ENCODE peak calls at places on chromosomes 4 and X, in five cellular contexts. V is putamen, F is HT1080, T is Right ventricle myocardium inferior, A is KBM-7. M is an unnamed sample.

GRCh38 chr4:41360214-41360910 is 103.6 kb downstream of the UCHL1 start:
- DNase-seq in V (peak), F (peak), T (peak), A (peak), M (peak)

GRCh38 chr4:127601029-127601428 is 31.7 kb upstream of the INTU start:
- DNase-seq in V (no peak), F (no peak), T (no peak), A (no peak), M (no peak)

GRCh38 chr4:11421116-11421515 is 7.6 kb downstream of the HS3ST1 start:
- DNase-seq in V (no peak), F (peak), T (no peak), A (no peak), M (no peak)

GRCh38 chrX:77448170-77448569 is 981 bp downstream of the FGF16 start:
- DNase-seq in V (no peak), F (no peak), T (no peak), A (no peak), M (no peak)

GRCh38 chr4:47718691-47719090 is 119.2 kb downstream of the CORIN start:
- DNase-seq in V (no peak), F (no peak), T (no peak), A (no peak), M (no peak)

GRCh38 chr4:41571422-41571821 is 33.5 kb downstream of the LIMCH1 start:
- DNase-seq in V (no peak), F (no peak), T (no peak), A (no peak), M (no peak)

GRCh38 chr4:182142146-182143085 is 100.8 kb upstream of the TENM3 start:
- DNase-seq in V (no peak), F (no peak), T (no peak), A (no peak), M (peak)

GRCh38 chrX:80648023-80648422 is 161.7 kb downstream of the BRWD3 start:
- DNase-seq in V (no peak), F (no peak), T (no peak), A (peak), M (no peak)

GRCh38 chrX:41703574-41704029 is 14.8 kb downstream of the GPR34 start:
- DNase-seq in V (no peak), F (no peak), T (no peak), A (no peak), M (no peak)

GRCh38 chr4:73872331-73873108 is 3.3 kb downstream of the CXCL1 start:
- DNase-seq in V (no peak), F (peak), T (no peak), A (no peak), M (no peak)

GRCh38 chrX:31423575-31424284 is 351.9 kb upstream of the FTHL17 start:
- DNase-seq in V (peak), F (peak), T (no peak), A (peak), M (no peak)

GRCh38 chr4:122963222-122963621 is 40.8 kb upstream of the NUDT6 start:
- DNase-seq in V (no peak), F (peak), T (no peak), A (no peak), M (no peak)

GRCh38 chrX:149962859-149963757 is 24.8 kb upstream of the EOLA2 start:
- DNase-seq in V (peak), F (peak), T (no peak), A (peak), M (peak)

GRCh38 chr4:10066704-10067651 is 45.7 kb upstream of the SLC2A9 start:
- DNase-seq in V (no peak), F (no peak), T (no peak), A (no peak), M (no peak)

GRCh38 chr4:41454393-41454792 is 83.6 kb upstream of the LIMCH1 start:
- DNase-seq in V (no peak), F (no peak), T (no peak), A (no peak), M (no peak)

GRCh38 chr4:6917445-6918241 is 8.0 kb downstream of the TBC1D14 start:
- DNase-seq in V (no peak), F (no peak), T (peak), A (peak), M (no peak)

M was measured in hypothalamus.